ENCODE peak calls at places on chromosomes 13 and 19, in five cellular contexts. P is brain microvascular endothelial cell, Y is AG04450, O is PC-3, N is astrocyte. X is an unnamed sample.

GRCh38 chr19:15264061-15264932 is 32.0 kb upstream of the EPHX3 start:
- DNase-seq in P (peak; percentile 51), Y (peak; percentile 34), O (peak; percentile 73), N (no peak), X (no peak)

GRCh38 chr13:60448907-60449510 is 52.0 kb downstream of the TDRD3 start:
- DNase-seq in P (peak; percentile 61), Y (peak; percentile 15), O (peak; percentile 52), N (peak; percentile 33), X (peak; percentile 15)

GRCh38 chr13:27005556-27005955 is 166.1 kb downstream of the USP12 start:
- DNase-seq in P (no peak), Y (no peak), O (no peak), N (peak; percentile 24), X (no peak)

GRCh38 chr19:38516802-38517201 is 83.3 kb downstream of the RYR1 start:
- DNase-seq in P (no peak), Y (no peak), O (no peak), N (no peak), X (no peak)

GRCh38 chr13:96672016-96672415 is 322.3 kb downstream of the OXGR1 start:
- DNase-seq in P (no peak), Y (no peak), O (peak; percentile 74), N (no peak), X (no peak)

GRCh38 chr19:36489920-36490415 is 607 bp upstream of the ZNF566 start:
- DNase-seq in P (peak; percentile 96), Y (peak; percentile 84), O (peak; percentile 82), N (peak; percentile 95), X (peak; percentile 83)

GRCh38 chr13:38543561-38543960 is 143.3 kb upstream of the FREM2 start:
- DNase-seq in P (no peak), Y (no peak), O (no peak), N (peak; percentile 64), X (no peak)

GRCh38 chr13:66992183-66992582 is 238.0 kb downstream of the PCDH9 start:
- DNase-seq in P (peak; percentile 56), Y (no peak), O (no peak), N (peak; percentile 66), X (peak; percentile 78)

GRCh38 chr19:35977446-35978222 is 17.4 kb upstream of the SDHAF1 start:
- DNase-seq in P (no peak), Y (no peak), O (no peak), N (no peak), X (no peak)

GRCh38 chr13:24626449-24626848 is 53.8 kb upstream of the ATP12A start:
- DNase-seq in P (no peak), Y (no peak), O (no peak), N (no peak), X (no peak)

GRCh38 chr13:20968745-20969144 is 66.2 kb upstream of the XPO4 start:
- DNase-seq in P (no peak), Y (no peak), O (no peak), N (no peak), X (no peak)

GRCh38 chr19:55149078-55150003 is at the start of gene TNNT1:
- DNase-seq in P (no peak), Y (no peak), O (peak; percentile 25), N (no peak), X (no peak)

GRCh38 chr13:113837554-113838355 is 26.1 kb downstream of the GAS6 start:
- DNase-seq in P (peak; percentile 96), Y (peak; percentile 97), O (peak; percentile 84), N (peak; percentile 98), X (peak; percentile 97)

GRCh38 chr19:1516395-1516753 is 3.6 kb upstream of the ADAMTSL5 start:
- DNase-seq in P (no peak), Y (no peak), O (no peak), N (no peak), X (no peak)

GRCh38 chr13:91922969-91923592 is 524.7 kb downstream of the GPC5 start:
- DNase-seq in P (no peak), Y (no peak), O (no peak), N (no peak), X (no peak)

GRCh38 chr13:46341112-46341711 is 45.8 kb downstream of the RUBCNL start:
- DNase-seq in P (peak; percentile 87), Y (peak; percentile 6), O (peak; percentile 56), N (peak; percentile 58), X (peak; percentile 82)

GRCh38 chr19:38250821-38251563 is 5.2 kb downstream of the PPP1R14A start:
- DNase-seq in P (peak; percentile 12), Y (no peak), O (no peak), N (no peak), X (no peak)

GRCh38 chr13:27076411-27076810 is 95.2 kb downstream of the USP12 start:
- DNase-seq in P (no peak), Y (no peak), O (no peak), N (peak; percentile 51), X (no peak)

GRCh38 chr19:3969435-3970312 is 1.2 kb downstream of the DAPK3 start:
- DNase-seq in P (peak; percentile 81), Y (peak; percentile 62), O (peak; percentile 85), N (peak; percentile 87), X (peak; percentile 54)

GRCh38 chr13:41587490-41587889 is 130.1 kb downstream of the RGCC start:
- DNase-seq in P (no peak), Y (no peak), O (no peak), N (no peak), X (no peak)

GRCh38 chr19:47130589-47131168 is at the start of gene SAE1:
- DNase-seq in P (peak; percentile 97), Y (peak; percentile 98), O (peak; percentile 95), N (peak; percentile 93), X (peak; percentile 93)

GRCh38 chr19:47132522-47132852 is 1.9 kb downstream of the SAE1 start:
- DNase-seq in P (no peak), Y (no peak), O (peak; percentile 17), N (no peak), X (no peak)

GRCh38 chr19:47133021-47133471 is 2.4 kb downstream of the SAE1 start:
- DNase-seq in P (no peak), Y (no peak), O (no peak), N (no peak), X (no peak)

GRCh38 chr19:47129579-47129978 is 1.1 kb upstream of the SAE1 start:
- DNase-seq in P (no peak), Y (no peak), O (no peak), N (no peak), X (no peak)

GRCh38 chr19:47130120-47130588 is 481 bp upstream of the SAE1 start:
- DNase-seq in P (no peak), Y (no peak), O (no peak), N (no peak), X (no peak)
- H3K4me3 ChIP-seq in P (no peak overlapping the region), Y (no peak overlapping the region), O (no peak overlapping the region), N (no peak overlapping the region), X (no peak overlapping the region)

DNA sequence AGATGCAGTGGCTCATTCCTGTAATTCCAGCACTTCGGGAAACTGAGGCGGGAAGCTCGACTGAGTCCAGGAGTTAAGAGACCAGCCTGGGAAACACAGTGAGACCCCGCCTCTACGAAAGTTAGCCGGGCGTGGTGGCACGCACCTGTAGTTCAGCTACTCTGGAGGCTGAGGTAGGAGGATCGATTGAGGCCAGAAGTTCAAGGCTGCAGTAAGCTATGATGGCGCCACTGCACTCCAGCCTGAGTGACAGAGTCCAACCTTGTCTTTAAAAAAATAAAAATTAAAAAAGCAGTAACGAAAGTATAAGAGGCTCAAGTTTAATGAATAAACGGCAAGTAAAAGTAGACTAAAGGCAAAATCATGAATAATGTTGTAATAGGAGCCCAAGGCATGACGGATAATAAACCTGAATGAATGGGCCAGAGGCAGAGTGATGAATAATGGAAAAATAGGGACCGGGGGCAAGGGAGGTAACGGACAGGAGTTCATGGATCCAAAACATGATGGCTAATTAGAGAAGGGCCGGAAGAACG is 1.2 kb upstream of the TOMM40 start:
- DNase-seq in P (no peak), Y (no peak), O (no peak), N (no peak), X (no peak)
- H3K4me3 ChIP-seq in P (peak overlapping the region; percentile 39), Y (peak overlapping the region; percentile 65), O (peak overlapping the region; percentile 66), N (peak overlapping the region; percentile 57), X (peak overlapping the region; percentile 51)

GRCh38 chr13:104571890-104572229 is 1505.6 kb upstream of the SLC10A2 start:
- DNase-seq in P (no peak), Y (no peak), O (no peak), N (no peak), X (no peak)

GRCh38 chr13:104571161-104571889 is 1505.1 kb upstream of the SLC10A2 start:
- DNase-seq in P (peak; percentile 99), Y (peak; percentile 41), O (peak; percentile 90), N (peak; percentile 96), X (peak; percentile 84)

GRCh38 chr13:104580931-104581330 is 1514.7 kb upstream of the SLC10A2 start:
- DNase-seq in P (no peak), Y (no peak), O (no peak), N (no peak), X (no peak)

GRCh38 chr13:104577029-104577820 is 1511.0 kb upstream of the SLC10A2 start:
- DNase-seq in P (peak; percentile 54), Y (no peak), O (no peak), N (peak; percentile 71), X (no peak)
- H3K4me3 ChIP-seq in P (no peak overlapping the region), Y (no peak overlapping the region), O (no peak overlapping the region), N (no peak overlapping the region), X (no peak overlapping the region)

GRCh38 chr13:79490326-79490725 is 9.4 kb downstream of the NDFIP2 start:
- DNase-seq in P (no peak), Y (no peak), O (no peak), N (no peak), X (no peak)

GRCh38 chr13:79492918-79493594 is 12.1 kb downstream of the NDFIP2 start:
- DNase-seq in P (no peak), Y (no peak), O (no peak), N (no peak), X (no peak)

GRCh38 chr13:79492313-79492798 is 11.4 kb downstream of the NDFIP2 start:
- DNase-seq in P (peak; percentile 46), Y (no peak), O (no peak), N (peak; percentile 36), X (no peak)

GRCh38 chr13:79490846-79491245 is 9.9 kb downstream of the NDFIP2 start:
- DNase-seq in P (no peak), Y (no peak), O (no peak), N (no peak), X (no peak)

DNA sequence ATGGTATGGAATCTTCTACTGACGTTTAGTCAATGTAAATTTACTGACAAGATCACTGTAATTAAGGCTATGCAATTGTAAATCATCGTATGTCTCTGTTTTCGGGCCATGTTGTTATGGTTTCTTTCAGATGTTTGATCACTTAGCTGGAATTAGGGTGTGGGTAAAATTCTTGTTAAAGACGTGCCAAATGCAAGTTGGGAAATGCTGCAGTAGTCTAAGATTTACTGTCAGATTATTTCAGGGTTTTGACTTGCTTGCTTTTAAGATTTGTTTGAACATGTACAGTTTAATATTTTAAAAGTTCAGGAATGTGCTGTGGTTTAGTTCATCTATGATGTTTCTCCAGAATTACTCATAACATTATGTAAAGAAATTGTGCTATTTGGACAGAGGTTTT is 10.8 kb downstream of the NDFIP2 start:
- DNase-seq in P (no peak), Y (no peak), O (peak; percentile 62), N (peak; percentile 85), X (peak; percentile 31)
- H3K4me3 ChIP-seq in P (no peak overlapping the region), Y (no peak overlapping the region), O (no peak overlapping the region), N (no peak overlapping the region), X (no peak overlapping the region)

GRCh38 chr19:9348253-9348652 is 14.6 kb upstream of the ZNF177 start:
- DNase-seq in P (no peak), Y (no peak), O (no peak), N (no peak), X (no peak)

GRCh38 chr19:9348671-9349070 is 14.1 kb upstream of the ZNF177 start:
- DNase-seq in P (no peak), Y (no peak), O (no peak), N (no peak), X (no peak)

GRCh38 chr19:9345005-9345404 is 17.8 kb upstream of the ZNF177 start:
- DNase-seq in P (no peak), Y (no peak), O (no peak), N (no peak), X (no peak)

GRCh38 chr19:9342610-9343304 is 18.8 kb downstream of the ZNF559 start:
- DNase-seq in P (no peak), Y (no peak), O (no peak), N (no peak), X (no peak)
- H3K4me3 ChIP-seq in P (no peak overlapping the region), Y (no peak overlapping the region), O (peak overlapping the region; percentile 2), N (peak overlapping the region; percentile 17), X (no peak overlapping the region)